ENCODE peak calls at places on chromosomes 1 and 21, in eight cellular contexts. L, J, C, V, G, A, M and R are unnamed samples.

GRCh38 chr1:39196244-39197215 is 8.0 kb upstream of the MACF1 start:
- DNase-seq in M (peak; percentile 70), V (no peak), A (no peak), J (peak; percentile 45), L (no peak), G (no peak), C (no peak), R (peak; percentile 75)

GRCh38 chr1:229068266-229069043 is 202.5 kb upstream of the RAB4A start:
- DNase-seq in V (no peak), A (no peak), J (no peak), G (no peak), L (no peak), M (peak; percentile 10), C (no peak), R (no peak)

GRCh38 chr21:44530903-44531605 is 8.9 kb downstream of the KRTAP10-1 start:
- DNase-seq in M (no peak), G (no peak), A (no peak), C (no peak), V (no peak), J (no peak), L (no peak), R (no peak)

GRCh38 chr1:27403065-27403726 is 10.8 kb downstream of the GPR3 start:
- DNase-seq in C (no peak), M (peak; percentile 51), A (no peak), L (peak; percentile 83), G (no peak), V (no peak), J (no peak), R (no peak)

GRCh38 chr1:210244746-210245367 is 12.3 kb downstream of the SERTAD4 start:
- DNase-seq in L (no peak), G (no peak), J (no peak), M (no peak), V (no peak), C (no peak), A (no peak), R (no peak)

GRCh38 chr21:46326110-46326703 is 2.3 kb downstream of the PCNT start:
- DNase-seq in M (no peak), J (no peak), C (peak; percentile 32), V (no peak), L (peak; percentile 26), G (no peak), A (no peak), R (no peak)

GRCh38 chr1:154627247-154628121 is 19.5 kb upstream of the ADAR start:
- DNase-seq in L (peak; percentile 98), C (peak; percentile 84), A (no peak), G (no peak), V (peak; percentile 82), M (peak; percentile 89), J (peak; percentile 80), R (peak; percentile 75)

GRCh38 chr1:230641900-230642262 is 400 bp upstream of the COG2 start:
- DNase-seq in C (no peak), M (no peak), J (no peak), A (no peak), V (no peak), L (peak; percentile 84), G (no peak), R (no peak)

GRCh38 chr1:101288491-101288944 is 51.7 kb downstream of the S1PR1 start:
- DNase-seq in V (peak; percentile 72), J (peak; percentile 62), A (no peak), G (peak; percentile 69), C (peak; percentile 88), M (peak; percentile 97), L (peak; percentile 78), R (peak; percentile 61)

GRCh38 chr1:111944121-111944785 is 45.2 kb downstream of the KCND3 start:
- DNase-seq in V (no peak), J (no peak), G (no peak), A (no peak), C (no peak), M (no peak), L (no peak), R (no peak)

DNA sequence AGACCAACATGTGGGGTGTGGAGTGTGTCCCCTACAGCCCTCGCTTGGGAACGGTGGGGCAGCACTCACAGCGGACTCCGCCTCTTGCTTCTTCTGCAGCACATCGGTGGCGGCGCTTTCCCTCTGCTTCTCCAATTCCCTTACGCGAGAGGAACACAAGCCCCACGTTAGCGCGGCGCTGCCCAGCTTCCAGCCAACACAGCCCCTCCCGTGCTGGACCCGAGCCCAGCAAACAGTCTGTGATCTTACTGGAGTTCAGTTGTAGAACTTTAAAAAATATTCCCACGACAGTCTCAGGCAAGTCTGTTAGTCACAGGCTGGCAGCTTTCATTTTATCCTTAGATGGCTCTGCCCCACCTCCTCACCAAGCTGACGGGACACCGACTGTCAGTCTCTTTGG is 13.6 kb downstream of the THAP3 start:
- DNase-seq in M (no peak), G (no peak), J (no peak), C (no peak), A (no peak), L (no peak), V (no peak), R (no peak)
- H3K27ac ChIP-seq in M (no peak overlapping the region), G (no peak overlapping the region), J (no peak overlapping the region), C (no peak overlapping the region), A (no peak overlapping the region), L (no peak overlapping the region), V (no peak overlapping the region), R (no peak overlapping the region)

GRCh38 chr1:41894778-41895483 is 23.8 kb downstream of the HIVEP3 start:
- DNase-seq in G (no peak), M (no peak), J (no peak), C (no peak), V (no peak), L (no peak), A (no peak), R (no peak)
- TF ChIP-seq EZH2 in G (no peak), M (no peak), J (no peak), C (no peak), V (no peak), L (no peak), A (no peak), R (no peak)

GRCh38 chr1:40998668-40999067 is 19.2 kb downstream of the CTPS1 start:
- DNase-seq in G (no peak), L (no peak), V (no peak), C (no peak), J (no peak), A (no peak), M (no peak), R (no peak)
- TF ChIP-seq POLR2AphosphoS5 in G (no peak), L (no peak), V (no peak), C (no peak), J (no peak), A (no peak), M (no peak), R (no peak)

GRCh38 chr1:224114787-224115175 is 870 bp downstream of the FBXO28 start:
- DNase-seq in J (no peak), V (no peak), M (peak; percentile 24), A (no peak), G (no peak), C (no peak), L (peak; percentile 52), R (no peak)
- H3K27ac ChIP-seq in J (peak overlapping the region; percentile 84), V (peak overlapping the region; percentile 79), M (peak overlapping the region; percentile 78), A (peak overlapping the region; percentile 86), G (peak overlapping the region; percentile 81), C (peak overlapping the region; percentile 77), L (peak overlapping the region; percentile 94), R (peak overlapping the region; percentile 43)

DNA sequence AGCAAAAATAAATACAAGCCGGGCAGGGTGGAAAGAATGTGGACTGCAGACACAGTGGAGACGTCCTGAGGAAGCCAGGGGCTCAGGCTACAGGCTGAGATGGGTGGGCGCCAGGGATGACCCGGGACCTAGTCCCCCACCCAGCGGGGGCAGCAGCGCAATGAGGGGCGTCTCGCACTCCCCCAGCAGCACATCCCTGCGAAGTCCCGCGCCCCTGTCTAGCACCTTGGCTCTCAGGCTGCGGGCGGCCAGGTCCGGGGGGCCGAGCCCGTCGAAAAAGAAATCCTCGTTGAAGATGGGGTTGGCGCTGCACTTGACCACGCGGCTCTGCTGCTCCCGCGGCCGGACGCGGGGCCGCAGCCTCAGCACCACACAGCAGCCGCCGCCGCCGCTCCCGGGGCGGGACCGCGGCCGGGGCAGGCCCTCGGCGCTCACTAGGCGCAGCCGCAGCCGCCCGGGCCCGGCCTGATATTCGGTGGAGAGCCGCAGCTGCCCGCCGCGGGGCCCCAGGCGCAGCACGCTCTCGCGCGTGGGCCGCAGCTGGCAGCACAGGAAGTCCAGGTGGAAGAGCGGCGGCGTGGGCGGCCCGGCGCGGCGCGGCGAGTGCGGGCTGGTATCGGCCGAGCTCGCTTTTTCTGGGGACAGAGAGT is 1.7 kb downstream of the C2CD4D start:
- DNase-seq in L (peak; percentile 43), C (no peak), G (no peak), J (no peak), M (no peak), A (no peak), V (no peak), R (no peak)
- TF ChIP-seq EZH2 in L (peak; percentile 41), C (no peak), G (no peak), J (no peak), M (no peak), A (peak; percentile 64), V (no peak), R (no peak)

GRCh38 chr1:220894025-220894923 is 15.0 kb downstream of the HLX start:
- DNase-seq in J (no peak), A (no peak), G (no peak), V (no peak), L (peak; percentile 57), C (no peak), M (no peak), R (no peak)
- TF ChIP-seq POLR2AphosphoS5 in J (no peak), A (no peak), G (no peak), V (no peak), L (no peak), C (no peak), M (no peak), R (no peak)

GRCh38 chr1:43121251-43121650 is 50.8 kb downstream of the EBNA1BP2 start:
- DNase-seq in G (no peak), C (no peak), J (no peak), L (no peak), A (no peak), V (no peak), M (no peak), R (no peak)
- H3K27ac ChIP-seq in G (no peak overlapping the region), C (no peak overlapping the region), J (no peak overlapping the region), L (peak overlapping the region; percentile 0), A (no peak overlapping the region), V (no peak overlapping the region), M (no peak overlapping the region), R (no peak overlapping the region)

GRCh38 chr1:194870860-194871259 is 1684.4 kb upstream of the B3GALT2 start:
- DNase-seq in A (no peak), C (no peak), G (no peak), J (no peak), L (peak; percentile 2), M (no peak), V (no peak), R (no peak)
- TF ChIP-seq EZH2 in A (no peak), C (no peak), G (no peak), J (no peak), L (no peak), M (no peak), V (no peak), R (no peak)

GRCh38 chr1:50978144-50978851 is 8.3 kb downstream of the CDKN2C start:
- DNase-seq in V (no peak), J (no peak), M (peak; percentile 50), L (peak; percentile 94), C (peak; percentile 49), G (no peak), A (peak; percentile 63), R (no peak)
- TF ChIP-seq POLR2AphosphoS5 in V (no peak), J (no peak), M (peak; percentile 34), L (no peak), C (no peak), G (no peak), A (no peak), R (no peak)